ENCODE peak calls at places on chromosomes 16 and 17, in four cellular contexts. X is K562, D is GM12878, P is HepG2. U is an unnamed sample.

GRCh38 chr16:73066927-73067670 is 19.2 kb upstream of the ZFHX3 start:
- DNase-seq in X (no peak), D (no peak), P (no peak), U (no peak)

GRCh38 chr17:15332338-15332737 is 9.1 kb downstream of the TEKT3 start:
- DNase-seq in X (no peak), P (no peak), D (no peak), U (no peak)

GRCh38 chr16:756428-756827 is 4.1 kb upstream of the MSLN start:
- DNase-seq in P (no peak), D (no peak), X (no peak), U (no peak)

GRCh38 chr16:75566040-75566888 is at the start of gene GABARAPL2:
- DNase-seq in D (no peak), P (peak; percentile 70), X (peak; percentile 89), U (peak; percentile 92)

GRCh38 chr17:20996724-20997615 is 45.8 kb downstream of the USP22 start:
- DNase-seq in P (no peak), X (no peak), D (no peak), U (no peak)

GRCh38 chr16:3594316-3595109 is 16.9 kb downstream of the SLX4 start:
- DNase-seq in P (no peak), X (no peak), D (no peak), U (no peak)

GRCh38 chr16:2007081-2007836 is 2.4 kb downstream of the ZNF598 start:
- DNase-seq in X (no peak), P (no peak), D (no peak), U (no peak)

GRCh38 chr16:67529639-67530012 is 997 bp downstream of the RIPOR1 start:
- DNase-seq in P (no peak), D (no peak), X (no peak), U (no peak)

GRCh38 chr17:29136998-29137730 is 43.0 kb downstream of the MYO18A start:
- DNase-seq in P (no peak), X (no peak), D (no peak), U (no peak)

GRCh38 chr16:74842413-74842812 is 67.8 kb upstream of the FA2H start:
- DNase-seq in P (no peak), X (no peak), D (no peak), U (no peak)

GRCh38 chr17:74870512-74870911 is 2.3 kb downstream of the FDXR start:
- DNase-seq in D (no peak), X (no peak), P (peak; percentile 67), U (no peak)

GRCh38 chr17:40023590-40024292 is 8.5 kb downstream of the CSF3 start:
- DNase-seq in P (no peak), D (no peak), X (no peak), U (no peak)

GRCh38 chr17:72710834-72711233 is 381.7 kb downstream of the SLC39A11 start:
- DNase-seq in X (no peak), D (no peak), P (peak; percentile 70), U (no peak)

GRCh38 chr16:68995011-68995504 is 110.4 kb upstream of the HAS3 start:
- DNase-seq in X (no peak), D (no peak), P (peak; percentile 78), U (peak; percentile 28)

GRCh38 chr17:61495161-61495857 is 43.1 kb downstream of the TBX4 start:
- DNase-seq in D (no peak), X (peak; percentile 27), P (no peak), U (no peak)

DNA sequence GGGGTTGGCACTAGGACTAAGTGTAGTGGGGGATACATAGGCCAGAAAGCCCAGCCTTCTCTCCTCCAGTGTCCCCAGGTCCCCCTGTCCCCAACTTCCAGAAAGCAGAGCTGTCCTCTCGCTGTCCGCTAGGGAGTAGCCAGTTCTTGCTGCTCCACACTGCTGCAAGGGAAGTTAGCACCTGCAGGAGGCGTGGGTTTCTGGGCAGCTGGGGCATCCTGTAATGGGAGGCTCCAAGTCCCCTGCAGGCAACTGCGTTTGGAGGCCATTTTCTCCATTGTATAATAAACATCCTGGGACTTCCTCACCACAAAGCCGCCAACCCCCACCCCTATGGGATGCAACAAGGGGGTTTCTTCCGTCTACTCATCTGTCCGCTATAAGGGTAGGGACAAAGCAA is 1.7 kb downstream of the RPRML start:
- DNase-seq in X (peak; percentile 43), P (peak; percentile 54), D (no peak), U (peak; percentile 71)
- TF ChIP-seq BHLHE40 in X (no peak), P (no peak), D (no peak), U (no peak)

GRCh38 chr16:71432906-71433305 is 8.9 kb downstream of the TLE7 start:
- DNase-seq in P (no peak), D (no peak), X (no peak), U (no peak)
- TF ChIP-seq TARDBP in P (no peak), D (no peak), X (no peak), U (no peak)

GRCh38 chr17:43545383-43545632 is 832 bp downstream of the ETV4 start:
- DNase-seq in P (no peak), X (no peak), D (no peak), U (no peak)
- TF ChIP-seq BHLHE40 in P (peak; percentile 73), X (no peak), D (no peak), U (no peak)

GRCh38 chr17:17740627-17741237 is 59.5 kb downstream of the RAI1 start:
- DNase-seq in X (no peak), P (no peak), D (no peak), U (no peak)

GRCh38 chr17:17737938-17738894 is 57.0 kb downstream of the RAI1 start:
- DNase-seq in P (no peak), X (no peak), D (no peak), U (no peak)

GRCh38 chr17:17736205-17737183 is 55.2 kb downstream of the RAI1 start:
- DNase-seq in D (no peak), X (no peak), P (no peak), U (no peak)

GRCh38 chr17:17739388-17740066 is 58.3 kb downstream of the RAI1 start:
- DNase-seq in D (no peak), X (peak; percentile 66), P (no peak), U (no peak)

GRCh38 chr17:17738901-17739300 is 57.6 kb downstream of the RAI1 start:
- DNase-seq in X (no peak), D (no peak), P (no peak), U (no peak)
- TF ChIP-seq TARDBP in X (no peak), D (no peak), P (no peak), U (no peak)

GRCh38 chr17:31533546-31534155 is 142.2 kb downstream of the RAB11FIP4 start:
- DNase-seq in D (no peak), X (peak; percentile 64), P (no peak), U (peak; percentile 43)
- TF ChIP-seq BHLHE40 in D (no peak), X (no peak), P (no peak), U (no peak)

GRCh38 chr17:49438439-49438861 is 23.8 kb upstream of the PHB1 start:
- DNase-seq in X (no peak), D (no peak), P (peak; percentile 41), U (no peak)
- TF ChIP-seq TARDBP in X (no peak), D (no peak), P (no peak), U (no peak)